ENCODE peak calls at places on chromosome 19, in five cellular contexts. One of them, this sample, is unnamed.

GRCh38 chr19:58346961-58347929 is 6.0 kb downstream of the A1BG start:
- DNase-seq in A549: peak
- DNase-seq in K562: peak
- DNase-seq in H1: no peak
- DNase-seq in HepG2: no peak
- DNase-seq in this sample: peak

GRCh38 chr19:29798783-29799182 is 13.0 kb upstream of the CCNE1 start:
- DNase-seq in A549: no peak
- DNase-seq in K562: no peak
- DNase-seq in H1: no peak
- DNase-seq in HepG2: no peak
- DNase-seq in this sample: peak

GRCh38 chr19:29497241-29497640 is 28.6 kb upstream of the VSTM2B start:
- DNase-seq in A549: no peak
- DNase-seq in K562: no peak
- DNase-seq in H1: no peak
- DNase-seq in HepG2: no peak
- DNase-seq in this sample: no peak

GRCh38 chr19:45217193-45217956 is 27.8 kb downstream of the EXOC3L2 start:
- DNase-seq in A549: no peak
- DNase-seq in K562: no peak
- DNase-seq in H1: no peak
- DNase-seq in HepG2: no peak
- DNase-seq in this sample: no peak

GRCh38 chr19:18735324-18735723 is 51.8 kb downstream of the CRTC1 start:
- DNase-seq in A549: no peak
- DNase-seq in K562: no peak
- DNase-seq in H1: no peak
- DNase-seq in HepG2: no peak
- DNase-seq in this sample: no peak

GRCh38 chr19:46350029-46350757 is 3.3 kb downstream of the PPP5C start:
- DNase-seq in A549: no peak
- DNase-seq in K562: peak
- DNase-seq in H1: no peak
- DNase-seq in HepG2: no peak
- DNase-seq in this sample: no peak

GRCh38 chr19:23957660-23958281 is 43.1 kb downstream of the ZNF726 start:
- DNase-seq in A549: no peak
- DNase-seq in K562: no peak
- DNase-seq in H1: no peak
- DNase-seq in HepG2: no peak
- DNase-seq in this sample: peak

GRCh38 chr19:14540741-14541525 is 11.5 kb downstream of the TECR start:
- DNase-seq in A549: no peak
- DNase-seq in K562: no peak
- DNase-seq in H1: no peak
- DNase-seq in HepG2: no peak
- DNase-seq in this sample: no peak

GRCh38 chr19:28915737-28916460 is 297.1 kb downstream of the UQCRFS1 start:
- DNase-seq in A549: no peak
- DNase-seq in K562: peak
- DNase-seq in H1: no peak
- DNase-seq in HepG2: no peak
- DNase-seq in this sample: no peak

GRCh38 chr19:10919352-10920287 is 8.8 kb downstream of the YIPF2 start:
- DNase-seq in A549: no peak
- DNase-seq in K562: no peak
- DNase-seq in H1: no peak
- DNase-seq in HepG2: no peak
- DNase-seq in this sample: no peak

GRCh38 chr19:32387701-32388392 is 17.7 kb upstream of the DPY19L3 start:
- DNase-seq in A549: no peak
- DNase-seq in K562: no peak
- DNase-seq in H1: no peak
- DNase-seq in HepG2: no peak
- DNase-seq in this sample: peak

GRCh38 chr19:5926641-5927438 is 12.8 kb downstream of the CAPS start:
- DNase-seq in A549: no peak
- DNase-seq in K562: no peak
- DNase-seq in H1: no peak
- DNase-seq in HepG2: no peak
- DNase-seq in this sample: no peak

GRCh38 chr19:8585894-8586750 is 8.9 kb upstream of the MYO1F start:
- DNase-seq in A549: no peak
- DNase-seq in K562: peak
- DNase-seq in H1: peak
- DNase-seq in HepG2: peak
- DNase-seq in this sample: no peak

GRCh38 chr19:19460761-19461265 is 54.5 kb downstream of the TSSK6 start:
- DNase-seq in A549: no peak
- DNase-seq in K562: no peak
- DNase-seq in H1: no peak
- DNase-seq in HepG2: no peak
- DNase-seq in this sample: peak

GRCh38 chr19:41910992-41911888 is 17.0 kb downstream of the ERFL start:
- DNase-seq in A549: no peak
- DNase-seq in K562: no peak
- DNase-seq in H1: no peak
- DNase-seq in HepG2: no peak
- DNase-seq in this sample: no peak

GRCh38 chr19:38990949-38991697 is 15.6 kb upstream of the FBXO17 start:
- DNase-seq in A549: no peak
- DNase-seq in K562: no peak
- DNase-seq in H1: no peak
- DNase-seq in HepG2: no peak
- DNase-seq in this sample: no peak

GRCh38 chr19:18610556-18611326 is 1.9 kb upstream of the TMEM59L start:
- DNase-seq in A549: no peak
- DNase-seq in K562: no peak
- DNase-seq in H1: no peak
- DNase-seq in HepG2: peak
- DNase-seq in this sample: no peak

GRCh38 chr19:42440357-42441046 is 2.2 kb downstream of the CXCL17 start:
- DNase-seq in A549: peak
- DNase-seq in K562: peak
- DNase-seq in H1: no peak
- DNase-seq in HepG2: peak
- DNase-seq in this sample: peak

GRCh38 chr19:47309038-47309437 is 623 bp upstream of the C5AR1 start:
- DNase-seq in A549: no peak
- DNase-seq in K562: no peak
- DNase-seq in H1: no peak
- DNase-seq in HepG2: no peak
- DNase-seq in this sample: no peak

GRCh38 chr19:16862826-16863405 is 25.9 kb upstream of the F2RL3 start:
- DNase-seq in A549: no peak
- DNase-seq in K562: no peak
- DNase-seq in H1: no peak
- DNase-seq in HepG2: no peak
- DNase-seq in this sample: no peak

GRCh38 chr19:8835446-8835845 is 3.3 kb downstream of the MBD3L1 start:
- DNase-seq in A549: no peak
- DNase-seq in K562: no peak
- DNase-seq in H1: no peak
- DNase-seq in HepG2: no peak
- DNase-seq in this sample: no peak

GRCh38 chr19:47802521-47803043 is 1.8 kb downstream of the TPRX1 start:
- DNase-seq in A549: no peak
- DNase-seq in K562: no peak
- DNase-seq in H1: no peak
- DNase-seq in HepG2: no peak
- DNase-seq in this sample: no peak

DNA sequence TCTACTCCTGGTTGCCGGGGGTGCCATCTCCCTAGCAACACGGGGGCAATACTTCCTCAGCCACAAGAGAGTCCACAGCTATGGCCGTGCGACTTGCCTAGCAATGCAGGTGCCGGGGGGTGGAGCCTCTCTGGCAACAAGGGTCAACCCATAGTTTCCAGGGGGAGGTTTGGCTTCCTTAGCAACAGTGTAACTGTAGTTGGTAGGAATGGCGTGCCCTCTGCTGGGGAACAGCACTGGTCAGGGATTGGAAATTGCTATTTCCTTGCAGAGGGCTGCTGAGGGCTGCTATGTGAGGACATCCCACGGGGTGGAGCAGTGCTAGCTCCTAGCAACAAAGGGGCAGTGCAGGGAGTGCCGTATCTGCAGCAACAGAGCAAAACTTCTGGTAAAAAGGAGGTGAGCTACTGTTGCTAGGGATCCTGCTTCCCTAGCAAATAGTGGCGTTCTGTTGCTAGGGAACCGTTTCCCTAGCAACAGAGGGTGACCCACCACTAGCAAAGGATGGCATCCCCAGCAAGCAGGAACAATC is 7.0 kb upstream of the TMC4 start:
- DNase-seq in A549: no peak
- DNase-seq in K562: no peak
- DNase-seq in H1: peak
- DNase-seq in HepG2: peak
- DNase-seq in this sample: peak
- TF ChIP-seq MAFK in A549: no peak
- TF ChIP-seq MAFK in K562: no peak
- TF ChIP-seq MAFK in H1: no peak
- TF ChIP-seq MAFK in HepG2: no peak
- TF ChIP-seq MAFK in this sample: no peak

DNA sequence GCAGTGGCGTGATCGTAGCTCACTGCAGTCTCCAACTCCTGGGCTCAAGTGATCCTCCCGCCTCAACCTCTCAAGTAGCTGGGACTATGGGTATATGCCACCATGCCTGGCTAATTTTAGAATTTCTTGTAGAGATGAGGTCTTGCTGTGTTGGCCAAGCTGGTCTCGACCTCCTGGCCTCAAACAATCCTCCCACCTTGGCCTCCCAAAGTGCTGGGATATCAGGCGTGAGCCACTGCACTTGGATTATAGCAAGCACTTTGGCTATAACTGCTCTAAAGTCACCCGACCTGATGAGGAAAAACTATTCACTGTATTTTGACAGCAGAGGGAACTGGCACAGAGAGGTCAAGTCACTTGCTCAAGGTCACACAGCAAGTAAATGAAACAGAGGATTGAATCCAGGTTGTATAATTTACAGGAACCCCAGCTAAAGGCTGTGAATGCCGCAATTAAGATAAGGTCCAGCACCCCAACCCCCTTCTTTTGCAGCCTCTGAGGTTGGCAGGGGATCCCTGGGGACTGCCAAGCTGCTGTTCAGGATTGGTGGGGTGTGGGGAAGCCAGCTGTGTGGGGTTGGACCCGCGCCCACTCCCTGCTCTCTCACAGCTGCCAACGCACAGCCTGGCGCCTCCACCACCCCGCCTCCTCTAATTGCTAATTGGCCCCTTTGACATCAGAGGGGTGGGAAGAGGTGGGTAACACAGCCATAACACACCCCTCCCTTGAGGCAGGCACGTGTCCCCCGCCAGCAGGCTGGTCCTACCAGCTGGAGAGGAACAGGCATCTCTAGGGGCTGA is 6.0 kb downstream of the TMIGD2 start:
- DNase-seq in A549: no peak
- DNase-seq in K562: no peak
- DNase-seq in H1: no peak
- DNase-seq in HepG2: no peak
- DNase-seq in this sample: no peak
- TF ChIP-seq MAFK in A549: no peak
- TF ChIP-seq MAFK in K562: no peak
- TF ChIP-seq MAFK in H1: no peak
- TF ChIP-seq MAFK in HepG2: no peak
- TF ChIP-seq MAFK in this sample: no peak

GRCh38 chr19:51546107-51546649 is 14.7 kb upstream of the SIGLEC6 start:
- DNase-seq in A549: no peak
- DNase-seq in K562: no peak
- DNase-seq in H1: no peak
- DNase-seq in HepG2: no peak
- DNase-seq in this sample: no peak

GRCh38 chr19:51548891-51549305 is 17.4 kb upstream of the SIGLEC6 start:
- DNase-seq in A549: no peak
- DNase-seq in K562: no peak
- DNase-seq in H1: no peak
- DNase-seq in HepG2: no peak
- DNase-seq in this sample: no peak

GRCh38 chr19:51546650-51547396 is 15.4 kb upstream of the SIGLEC6 start:
- DNase-seq in A549: no peak
- DNase-seq in K562: peak
- DNase-seq in H1: no peak
- DNase-seq in HepG2: no peak
- DNase-seq in this sample: peak

GRCh38 chr19:51548213-51548651 is 16.8 kb upstream of the SIGLEC6 start:
- DNase-seq in A549: no peak
- DNase-seq in K562: peak
- DNase-seq in H1: no peak
- DNase-seq in HepG2: no peak
- DNase-seq in this sample: no peak

DNA sequence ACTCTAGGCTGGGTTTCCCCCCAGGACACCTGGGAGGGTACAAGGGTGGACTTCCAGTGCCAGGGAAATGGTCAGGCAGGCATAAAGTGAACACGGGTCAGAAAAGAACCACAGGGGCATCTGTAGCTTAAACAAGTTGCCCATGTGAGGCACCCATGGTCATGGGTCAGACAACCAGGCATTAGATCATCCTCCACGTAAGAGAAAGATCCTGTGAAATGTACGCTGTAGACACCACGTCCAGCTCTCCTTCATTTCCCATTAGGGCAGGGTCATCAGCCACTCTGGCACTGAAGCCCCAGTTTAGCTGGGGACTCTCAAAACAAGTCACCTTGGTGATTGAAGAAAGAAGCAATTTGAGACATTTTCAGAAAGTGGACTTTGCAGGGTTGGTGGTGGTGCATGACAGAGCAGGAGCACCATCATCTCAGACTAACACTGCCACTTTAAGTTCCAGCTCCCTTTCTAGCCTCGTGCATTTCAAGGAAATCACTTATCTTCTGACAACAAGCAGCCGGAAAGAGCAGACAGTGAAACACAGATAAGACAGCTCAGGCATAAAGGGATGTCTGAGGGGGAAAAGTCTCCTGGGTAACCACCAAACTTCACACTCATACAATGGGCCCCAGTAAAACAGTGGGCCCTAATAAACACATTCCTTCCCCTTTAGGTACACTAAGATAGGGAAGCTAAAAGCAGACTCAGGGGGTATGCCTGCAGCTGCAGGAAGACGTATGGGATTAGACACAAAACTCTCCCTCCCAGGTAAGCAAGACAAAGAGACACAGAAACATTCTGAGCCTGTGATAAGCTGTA is 16.1 kb upstream of the SIGLEC6 start:
- DNase-seq in A549: no peak
- DNase-seq in K562: peak
- DNase-seq in H1: no peak
- DNase-seq in HepG2: no peak
- DNase-seq in this sample: no peak
- TF ChIP-seq MAFK in A549: no peak
- TF ChIP-seq MAFK in K562: no peak
- TF ChIP-seq MAFK in H1: no peak
- TF ChIP-seq MAFK in HepG2: no peak
- TF ChIP-seq MAFK in this sample: no peak

DNA sequence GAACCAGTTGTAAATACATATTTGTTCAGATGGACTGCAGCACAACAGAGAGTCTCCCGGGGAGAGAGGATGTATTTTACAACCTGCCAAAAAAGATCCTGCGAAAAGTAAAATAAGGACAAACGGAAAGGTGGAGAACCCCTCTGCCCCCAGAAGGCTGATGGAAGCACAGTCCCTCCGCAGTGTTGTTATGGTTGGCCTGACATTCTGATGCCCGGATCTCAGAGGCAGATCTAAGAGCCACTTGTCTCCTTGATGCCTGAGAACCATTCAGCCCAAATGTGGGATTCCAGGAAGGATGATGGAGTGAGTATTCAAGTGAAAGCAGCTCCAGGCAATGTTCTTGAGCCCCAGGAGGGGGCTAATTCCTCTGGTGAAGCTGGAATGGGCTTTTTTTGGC is 458.7 kb downstream of the ZNF536 start:
- DNase-seq in A549: no peak
- DNase-seq in K562: no peak
- DNase-seq in H1: no peak
- DNase-seq in HepG2: no peak
- DNase-seq in this sample: no peak
- TF ChIP-seq MAFK in A549: no peak
- TF ChIP-seq MAFK in K562: no peak
- TF ChIP-seq MAFK in H1: no peak
- TF ChIP-seq MAFK in HepG2: no peak
- TF ChIP-seq MAFK in this sample: no peak

This sample was measured in IMR-90.